ENCODE peak calls at places on chromosomes 4 and X, in five cellular contexts. Q is ovary, P is endothelial cell of umbilical vein, K is HCT116, T is K562. V is an unnamed sample.

GRCh38 chr4:128844931-128845330 is 35.4 kb downstream of the JADE1 start:
- DNase-seq in Q (peak; percentile 87), T (no peak), P (no peak), K (no peak), V (no peak)

GRCh38 chr4:25397305-25397704 is 20.2 kb downstream of the ANAPC4 start:
- DNase-seq in Q (no peak), P (no peak), T (no peak), K (no peak), V (no peak)

GRCh38 chr4:89212666-89213381 is 94.8 kb downstream of the GPRIN3 start:
- DNase-seq in P (no peak), Q (no peak), T (no peak), K (no peak), V (no peak)

GRCh38 chr4:57233391-57233790 is 123.2 kb upstream of the IGFBP7 start:
- DNase-seq in P (peak; percentile 67), Q (no peak), T (no peak), K (no peak), V (no peak)

GRCh38 chr4:20430555-20430954 is 178.8 kb downstream of the SLIT2 start:
- DNase-seq in K (no peak), T (no peak), Q (no peak), P (no peak), V (no peak)

GRCh38 chr4:66562276-66562806 is 892.1 kb upstream of the EPHA5 start:
- DNase-seq in K (no peak), Q (no peak), P (no peak), T (no peak), V (no peak)

GRCh38 chr4:185713272-185713671 is 98.7 kb downstream of the SORBS2 start:
- DNase-seq in P (peak; percentile 86), K (no peak), T (no peak), Q (no peak), V (no peak)

GRCh38 chrX:19682712-19683331 is 167.5 kb upstream of the MAP3K15 start:
- DNase-seq in Q (peak; percentile 52), T (no peak), P (no peak), K (no peak), V (peak; percentile 85)

GRCh38 chrX:150683536-150684146 is 9.6 kb upstream of the MTMR1 start:
- DNase-seq in P (peak; percentile 31), T (peak; percentile 26), K (peak; percentile 12), Q (no peak), V (no peak)

GRCh38 chr4:167233523-167234387 is 539 bp downstream of the SPOCK3 start:
- DNase-seq in T (no peak), K (no peak), Q (no peak), P (peak; percentile 23), V (no peak)

GRCh38 chr4:7769936-7770674 is 169.6 kb downstream of the AFAP1 start:
- DNase-seq in P (peak; percentile 14), T (no peak), Q (no peak), K (no peak), V (peak; percentile 62)

GRCh38 chr4:13599159-13599558 is 28.4 kb downstream of the BOD1L1 start:
- DNase-seq in P (no peak), Q (no peak), K (no peak), T (no peak), V (no peak)
- H3K36me3 ChIP-seq in P (peaks cover 25% of the 10 kb centered on the region), Q (no peaks in the 10 kb centered on the region), K (peaks cover 21% of the 10 kb centered on the region), T (peaks cover 37% of the 10 kb centered on the region), V (no peaks in the 10 kb centered on the region)

GRCh38 chr4:140071806-140072205 is 82.2 kb downstream of the MAML3 start:
- DNase-seq in P (no peak), T (no peak), K (no peak), Q (no peak), V (no peak)
- TF ChIP-seq POLR2A in P (no peak), T (no peak), K (no peak), Q (no peak), V (no peak)

GRCh38 chr4:787561-787981 is 38.4 kb downstream of the CPLX1 start:
- DNase-seq in K (no peak), P (no peak), Q (no peak), T (no peak), V (peak; percentile 75)
- H3K27ac ChIP-seq in K (no peak overlapping the region), P (no peak overlapping the region), Q (peak overlapping the region; percentile 55), T (no peak overlapping the region), V (peak overlapping the region; percentile 83)

GRCh38 chr4:9875516-9875915 is 94.1 kb downstream of the DRD5 start:
- DNase-seq in P (no peak), T (no peak), K (no peak), Q (no peak), V (no peak)

GRCh38 chr4:9880411-9881197 is 99.2 kb downstream of the DRD5 start:
- DNase-seq in T (no peak), Q (peak; percentile 33), K (no peak), P (no peak), V (peak; percentile 29)

DNA sequence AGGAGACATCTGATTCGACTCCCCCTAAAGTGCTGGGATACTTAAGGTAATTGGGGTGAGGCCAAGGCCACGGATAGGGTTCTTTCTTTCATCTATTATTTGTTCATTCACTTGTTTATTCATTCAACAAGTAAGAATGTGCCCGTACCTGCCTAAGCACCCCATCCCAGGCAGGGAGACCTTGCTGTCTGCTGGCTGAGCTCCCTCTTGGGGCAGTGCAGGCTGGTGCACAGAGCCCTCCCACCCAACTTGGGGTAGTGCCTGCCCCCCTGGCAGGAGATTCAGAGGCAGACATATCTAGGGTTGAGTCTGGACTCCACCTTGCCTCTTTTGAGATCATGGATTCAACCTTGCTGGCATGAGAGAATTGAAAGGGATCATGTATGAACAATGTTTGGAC is 95.7 kb downstream of the DRD5 start:
- DNase-seq in P (no peak), K (no peak), Q (no peak), T (no peak), V (peak; percentile 52)
- H3K36me3 ChIP-seq in P (no peaks in the 10 kb centered on the region), K (no peaks in the 10 kb centered on the region), Q (no peaks in the 10 kb centered on the region), T (no peaks in the 10 kb centered on the region), V (no peaks in the 10 kb centered on the region)

GRCh38 chrX:123764967-123765871 is 32.4 kb upstream of the THOC2 start:
- DNase-seq in P (peak; percentile 39), K (peak; percentile 57), Q (peak; percentile 80), T (peak; percentile 85), V (peak; percentile 87)
- TF ChIP-seq POLR2A in P (no peak), K (no peak), Q (no peak), T (peak; percentile 80), V (no peak)

GRCh38 chrX:46328133-46328532 is 217.1 kb downstream of the ZNF674 start:
- DNase-seq in Q (no peak), T (no peak), K (no peak), P (no peak), V (no peak)
- H3K27ac ChIP-seq in Q (no peak overlapping the region), T (no peak overlapping the region), K (peak overlapping the region; percentile 88), P (peak overlapping the region; percentile 98), V (no peak overlapping the region)

GRCh38 chr4:39846705-39847104 is 131.0 kb downstream of the PDS5A start:
- DNase-seq in K (no peak), Q (no peak), T (no peak), P (no peak), V (no peak)
- H3K36me3 ChIP-seq in K (peaks cover 42% of the 10 kb centered on the region), Q (no peaks in the 10 kb centered on the region), T (peaks cover 72% of the 10 kb centered on the region), P (peaks cover 3% of the 10 kb centered on the region), V (no peaks in the 10 kb centered on the region)

GRCh38 chrX:71103110-71103983 is 3.2 kb downstream of the CXorf65 start:
- DNase-seq in K (no peak), P (no peak), Q (no peak), T (peak; percentile 85), V (peak; percentile 85)

GRCh38 chrX:71107245-71107644 is 705 bp upstream of the CXorf65 start:
- DNase-seq in Q (no peak), T (no peak), P (no peak), K (no peak), V (no peak)

GRCh38 chrX:71105638-71106037 is 902 bp downstream of the CXorf65 start:
- DNase-seq in T (no peak), K (no peak), P (no peak), Q (no peak), V (peak; percentile 13)

GRCh38 chrX:71107762-71108360 is 1.3 kb upstream of the CXorf65 start:
- DNase-seq in K (no peak), T (no peak), Q (no peak), P (no peak), V (peak; percentile 76)

GRCh38 chrX:71106427-71106826 is at the start of gene CXorf65:
- DNase-seq in K (no peak), T (peak; percentile 21), Q (no peak), P (no peak), V (peak; percentile 22)
- TF ChIP-seq POLR2A in K (no peak), T (no peak), Q (no peak), P (no peak), V (no peak)

GRCh38 chrX:87518504-87518903 is 902 bp downstream of the KLHL4 start:
- DNase-seq in Q (no peak), P (peak; percentile 69), K (no peak), T (no peak), V (no peak)
- H3K27ac ChIP-seq in Q (peak overlapping the region; percentile 64), P (peak overlapping the region; percentile 97), K (no peak overlapping the region), T (no peak overlapping the region), V (no peak overlapping the region)